ENCODE peak calls at places on chromosomes 16 and 17, in five cellular contexts. One of them, this sample, is unnamed.

GRCh38 chr16:88448461-88449266 is 4.4 kb upstream of the ZFPM1 start:
- DNase-seq in NCI-H524: no peak
- DNase-seq in HT1080: no peak
- DNase-seq in HCEC 1CT: no peak
- DNase-seq in memory B cell: no peak
- DNase-seq in this sample: no peak

GRCh38 chr16:85271198-85271597 is 158.9 kb upstream of the CIBAR2 start:
- DNase-seq in HT1080: no peak
- DNase-seq in HCEC 1CT: no peak
- DNase-seq in NCI-H524: no peak
- DNase-seq in memory B cell: no peak
- DNase-seq in this sample: no peak

GRCh38 chr17:73551756-73552155 is 92.5 kb downstream of the SDK2 start:
- DNase-seq in memory B cell: no peak
- DNase-seq in HT1080: no peak
- DNase-seq in HCEC 1CT: no peak
- DNase-seq in NCI-H524: peak
- DNase-seq in this sample: no peak

GRCh38 chr17:2380225-2380922 is 20.5 kb downstream of the MNT start:
- DNase-seq in memory B cell: no peak
- DNase-seq in NCI-H524: peak
- DNase-seq in HT1080: no peak
- DNase-seq in HCEC 1CT: no peak
- DNase-seq in this sample: peak

GRCh38 chr17:71790791-71791190 is 330.0 kb upstream of the SOX9 start:
- DNase-seq in memory B cell: no peak
- DNase-seq in HCEC 1CT: no peak
- DNase-seq in NCI-H524: no peak
- DNase-seq in HT1080: peak
- DNase-seq in this sample: no peak

GRCh38 chr17:48484850-48485249 is 46.0 kb downstream of the HOXB1 start:
- DNase-seq in HCEC 1CT: peak
- DNase-seq in NCI-H524: no peak
- DNase-seq in memory B cell: no peak
- DNase-seq in HT1080: peak
- DNase-seq in this sample: no peak

GRCh38 chr17:47727704-47728036 is 5.4 kb upstream of the TBX21 start:
- DNase-seq in memory B cell: no peak
- DNase-seq in NCI-H524: peak
- DNase-seq in HCEC 1CT: no peak
- DNase-seq in HT1080: no peak
- DNase-seq in this sample: no peak

GRCh38 chr16:88971371-88972097 is 5.5 kb downstream of the CBFA2T3 start:
- DNase-seq in HCEC 1CT: no peak
- DNase-seq in memory B cell: peak
- DNase-seq in NCI-H524: no peak
- DNase-seq in HT1080: no peak
- DNase-seq in this sample: no peak

GRCh38 chr16:397135-397661 is at the start of gene NME4:
- DNase-seq in NCI-H524: no peak
- DNase-seq in HT1080: no peak
- DNase-seq in memory B cell: peak
- DNase-seq in HCEC 1CT: peak
- DNase-seq in this sample: no peak

GRCh38 chr17:79024901-79025737 is 1.1 kb downstream of the C1QTNF1 start:
- DNase-seq in HT1080: no peak
- DNase-seq in HCEC 1CT: no peak
- DNase-seq in memory B cell: no peak
- DNase-seq in NCI-H524: no peak
- DNase-seq in this sample: no peak

GRCh38 chr17:61294777-61295176 is 104.9 kb upstream of the TBX2 start:
- DNase-seq in memory B cell: no peak
- DNase-seq in HCEC 1CT: peak
- DNase-seq in HT1080: peak
- DNase-seq in NCI-H524: no peak
- DNase-seq in this sample: no peak

GRCh38 chr16:46736695-46737094 is 11.4 kb downstream of the MYLK3 start:
- DNase-seq in NCI-H524: no peak
- DNase-seq in HCEC 1CT: no peak
- DNase-seq in HT1080: peak
- DNase-seq in memory B cell: no peak
- DNase-seq in this sample: no peak

GRCh38 chr17:4549781-4550533 is 5.2 kb downstream of the MYBBP1A start:
- DNase-seq in memory B cell: no peak
- DNase-seq in HT1080: no peak
- DNase-seq in HCEC 1CT: no peak
- DNase-seq in NCI-H524: no peak
- DNase-seq in this sample: no peak

GRCh38 chr17:53516643-53517042 is 306.1 kb upstream of the KIF2B start:
- DNase-seq in NCI-H524: peak
- DNase-seq in memory B cell: no peak
- DNase-seq in HT1080: peak
- DNase-seq in HCEC 1CT: peak
- DNase-seq in this sample: peak

GRCh38 chr17:29042679-29043538 is at the start of gene PIPOX:
- DNase-seq in memory B cell: no peak
- DNase-seq in HCEC 1CT: no peak
- DNase-seq in HT1080: peak
- DNase-seq in NCI-H524: peak
- DNase-seq in this sample: peak

GRCh38 chr17:28381141-28381825 is 9.8 kb downstream of the SARM1 start:
- DNase-seq in HT1080: no peak
- DNase-seq in HCEC 1CT: no peak
- DNase-seq in NCI-H524: no peak
- DNase-seq in memory B cell: no peak
- DNase-seq in this sample: no peak

GRCh38 chr17:45768000-45768399 is 16.1 kb upstream of the CRHR1 start:
- DNase-seq in NCI-H524: no peak
- DNase-seq in HT1080: no peak
- DNase-seq in HCEC 1CT: no peak
- DNase-seq in memory B cell: no peak
- DNase-seq in this sample: no peak

GRCh38 chr16:57165923-57166322 is 19.9 kb downstream of the PSME3IP1 start:
- DNase-seq in HCEC 1CT: peak
- DNase-seq in memory B cell: no peak
- DNase-seq in NCI-H524: no peak
- DNase-seq in HT1080: no peak
- DNase-seq in this sample: peak

GRCh38 chr17:30234954-30235353 is 543 bp downstream of the SLC6A4 start:
- DNase-seq in memory B cell: no peak
- DNase-seq in NCI-H524: no peak
- DNase-seq in HCEC 1CT: no peak
- DNase-seq in HT1080: no peak
- DNase-seq in this sample: no peak

GRCh38 chr17:45908460-45908859 is 14.1 kb downstream of the MAPT start:
- DNase-seq in HT1080: no peak
- DNase-seq in NCI-H524: no peak
- DNase-seq in memory B cell: no peak
- DNase-seq in HCEC 1CT: no peak
- DNase-seq in this sample: no peak

GRCh38 chr17:46212634-46213435 is 19.6 kb upstream of the KANSL1 start:
- DNase-seq in memory B cell: peak
- DNase-seq in HT1080: peak
- DNase-seq in HCEC 1CT: peak
- DNase-seq in NCI-H524: peak
- DNase-seq in this sample: peak

GRCh38 chr17:7825206-7825980 is 8.6 kb upstream of the KDM6B start:
- DNase-seq in HT1080: no peak
- DNase-seq in NCI-H524: peak
- DNase-seq in HCEC 1CT: no peak
- DNase-seq in memory B cell: no peak
- DNase-seq in this sample: no peak

GRCh38 chr17:2455956-2456355 is 55.1 kb upstream of the MNT start:
- DNase-seq in NCI-H524: no peak
- DNase-seq in HT1080: no peak
- DNase-seq in memory B cell: no peak
- DNase-seq in HCEC 1CT: no peak
- DNase-seq in this sample: peak

GRCh38 chr16:3285131-3285530 is 1.8 kb downstream of the ZNF263 start:
- DNase-seq in HCEC 1CT: no peak
- DNase-seq in HT1080: no peak
- DNase-seq in memory B cell: no peak
- DNase-seq in NCI-H524: no peak
- DNase-seq in this sample: no peak

GRCh38 chr16:56199164-56199563 is 7.9 kb downstream of the GNAO1 start:
- DNase-seq in HCEC 1CT: no peak
- DNase-seq in memory B cell: no peak
- DNase-seq in HT1080: no peak
- DNase-seq in NCI-H524: no peak
- DNase-seq in this sample: no peak

GRCh38 chr16:3444032-3444388 is 530 bp downstream of the NAA60 start:
- DNase-seq in HCEC 1CT: peak
- DNase-seq in NCI-H524: no peak
- DNase-seq in HT1080: peak
- DNase-seq in memory B cell: no peak
- DNase-seq in this sample: no peak

GRCh38 chr17:45371414-45372324 is 54.8 kb upstream of the MAP3K14 start:
- DNase-seq in memory B cell: no peak
- DNase-seq in HT1080: peak
- DNase-seq in HCEC 1CT: peak
- DNase-seq in NCI-H524: peak
- DNase-seq in this sample: no peak

GRCh38 chr17:67606896-67607604 is 110.7 kb upstream of the NOL11 start:
- DNase-seq in HCEC 1CT: no peak
- DNase-seq in memory B cell: no peak
- DNase-seq in NCI-H524: no peak
- DNase-seq in HT1080: no peak
- DNase-seq in this sample: no peak

GRCh38 chr17:82281502-82282238 is 8.2 kb upstream of the CSNK1D start:
- DNase-seq in memory B cell: no peak
- DNase-seq in HT1080: peak
- DNase-seq in NCI-H524: no peak
- DNase-seq in HCEC 1CT: peak
- DNase-seq in this sample: no peak

GRCh38 chr16:2520784-2521577 is 810 bp downstream of the AMDHD2 start:
- DNase-seq in memory B cell: peak
- DNase-seq in HCEC 1CT: no peak
- DNase-seq in NCI-H524: no peak
- DNase-seq in HT1080: peak
- DNase-seq in this sample: no peak

GRCh38 chr16:15539197-15539596 is 103.8 kb downstream of the MARF1 start:
- DNase-seq in HT1080: no peak
- DNase-seq in NCI-H524: peak
- DNase-seq in memory B cell: no peak
- DNase-seq in HCEC 1CT: no peak
- DNase-seq in this sample: peak

GRCh38 chr17:45227101-45227591 is 5.5 kb downstream of the FMNL1 start:
- DNase-seq in memory B cell: peak
- DNase-seq in NCI-H524: no peak
- DNase-seq in HCEC 1CT: no peak
- DNase-seq in HT1080: peak
- DNase-seq in this sample: no peak

GRCh38 chr17:74815671-74816370 is 39.7 kb upstream of the NAT9 start:
- DNase-seq in HT1080: no peak
- DNase-seq in NCI-H524: peak
- DNase-seq in memory B cell: no peak
- DNase-seq in HCEC 1CT: no peak
- DNase-seq in this sample: no peak

This sample was measured in NCI-H1694.